ENCODE peak calls at places on chromosomes 11 and 22, in four cellular contexts. T, H, J and D are unnamed samples.

GRCh38 chr22:29782061-29782845 is 15.1 kb downstream of the UQCR10 start:
- DNase-seq in T (no peak), H (no peak), J (no peak), D (no peak)

GRCh38 chr11:66310324-66310723 is 6.5 kb downstream of the CD248 start:
- DNase-seq in T (no peak), H (no peak), J (no peak), D (no peak)

GRCh38 chr11:10693509-10694071 is at the start of gene IRAG1:
- DNase-seq in T (no peak), H (no peak), J (no peak), D (peak; percentile 85)

GRCh38 chr11:23573430-23573829 is 713.2 kb upstream of the CCDC179 start:
- DNase-seq in T (no peak), H (no peak), J (no peak), D (no peak)

GRCh38 chr22:43038325-43038724 is 23.4 kb upstream of the PACSIN2 start:
- DNase-seq in T (no peak), H (no peak), J (no peak), D (no peak)

GRCh38 chr22:44304354-44304753 is 8.4 kb downstream of the SHISAL1 start:
- DNase-seq in T (no peak), H (no peak), J (no peak), D (no peak)

GRCh38 chr11:116148645-116149044 is 624.1 kb downstream of the BUD13 start:
- DNase-seq in T (no peak), H (no peak), J (no peak), D (no peak)

GRCh38 chr11:113947989-113948388 is 26.9 kb upstream of the HTR3A start:
- DNase-seq in T (no peak), H (no peak), J (no peak), D (no peak)

GRCh38 chr11:62464655-62465054 is 45.8 kb downstream of the SCGB1A1 start:
- DNase-seq in T (no peak), H (no peak), J (no peak), D (no peak)

GRCh38 chr11:64842366-64842759 is 2.1 kb downstream of the CDC42BPG start:
- DNase-seq in T (no peak), H (no peak), J (no peak), D (no peak)

GRCh38 chr11:117219995-117220394 is 11.9 kb downstream of the PCSK7 start:
- DNase-seq in T (no peak), H (no peak), J (no peak), D (no peak)

GRCh38 chr11:113782134-113782533 is 2.5 kb downstream of the CLDN25 start:
- DNase-seq in T (no peak), H (no peak), J (no peak), D (no peak)

GRCh38 chr11:57566564-57567209 is 785 bp downstream of the UBE2L6 start:
- DNase-seq in T (peak; percentile 6), H (no peak), J (no peak), D (no peak)

GRCh38 chr11:7467652-7468051 is 17.7 kb upstream of the OLFML1 start:
- DNase-seq in T (no peak), H (no peak), J (no peak), D (no peak)

GRCh38 chr22:27988704-27989103 is 69.6 kb upstream of the PITPNB start:
- DNase-seq in T (no peak), H (no peak), J (no peak), D (no peak)

GRCh38 chr11:108616549-108616948 is 23.0 kb upstream of the EXPH5 start:
- DNase-seq in T (peak; percentile 65), H (no peak), J (no peak), D (no peak)

GRCh38 chr11:111707691-111708067 is 58.5 kb downstream of the PPP2R1B start:
- DNase-seq in T (no peak), H (no peak), J (no peak), D (no peak)

GRCh38 chr11:13831707-13832106 is 130.8 kb upstream of the SPON1 start:
- DNase-seq in T (no peak), H (no peak), J (no peak), D (no peak)

GRCh38 chr22:45548991-45549736 is 46.5 kb downstream of the FBLN1 start:
- DNase-seq in T (no peak), H (no peak), J (no peak), D (no peak)

GRCh38 chr11:67267188-67268035 is 1.1 kb downstream of the GRK2 start:
- DNase-seq in T (no peak), H (no peak), J (no peak), D (peak; percentile 16)

GRCh38 chr22:38843716-38844660 is at the start of gene NPTXR:
- DNase-seq in T (peak; percentile 16), H (peak; percentile 54), J (peak; percentile 40), D (peak; percentile 73)

GRCh38 chr11:127651175-127651887 is 650.8 kb upstream of the KIRREL3 start:
- DNase-seq in T (peak; percentile 76), H (no peak), J (no peak), D (no peak)

GRCh38 chr11:41848349-41848748 is 388.9 kb upstream of the LRRC4C start:
- DNase-seq in T (no peak), H (no peak), J (no peak), D (no peak)

GRCh38 chr11:44877908-44878459 is 72.7 kb downstream of the TP53I11 start:
- DNase-seq in T (peak; percentile 39), H (no peak), J (no peak), D (peak; percentile 78)

GRCh38 chr11:70900540-70900939 is 351.8 kb downstream of the SHANK2 start:
- DNase-seq in T (no peak), H (no peak), J (no peak), D (no peak)
- TF ChIP-seq CTCF in T (no peak), H (no peak), J (no peak), D (no peak)

GRCh38 chr11:69442012-69442806 is 39.3 kb upstream of the LINC01488 start:
- DNase-seq in T (no peak), H (no peak), J (no peak), D (no peak)
- TF ChIP-seq CTCF in T (no peak), H (no peak), J (no peak), D (no peak)

GRCh38 chr11:253160-253885 is 16.5 kb downstream of the PSMD13 start:
- DNase-seq in T (no peak), H (no peak), J (no peak), D (no peak)

GRCh38 chr11:250740-251299 is 14.0 kb downstream of the PSMD13 start:
- DNase-seq in T (peak; percentile 61), H (peak; percentile 57), J (peak; percentile 43), D (peak; percentile 88)

GRCh38 chr11:250274-250673 is 13.5 kb downstream of the PSMD13 start:
- DNase-seq in T (no peak), H (no peak), J (no peak), D (no peak)

GRCh38 chr11:252666-253065 is 15.9 kb downstream of the PSMD13 start:
- DNase-seq in T (no peak), H (no peak), J (no peak), D (no peak)

DNA sequence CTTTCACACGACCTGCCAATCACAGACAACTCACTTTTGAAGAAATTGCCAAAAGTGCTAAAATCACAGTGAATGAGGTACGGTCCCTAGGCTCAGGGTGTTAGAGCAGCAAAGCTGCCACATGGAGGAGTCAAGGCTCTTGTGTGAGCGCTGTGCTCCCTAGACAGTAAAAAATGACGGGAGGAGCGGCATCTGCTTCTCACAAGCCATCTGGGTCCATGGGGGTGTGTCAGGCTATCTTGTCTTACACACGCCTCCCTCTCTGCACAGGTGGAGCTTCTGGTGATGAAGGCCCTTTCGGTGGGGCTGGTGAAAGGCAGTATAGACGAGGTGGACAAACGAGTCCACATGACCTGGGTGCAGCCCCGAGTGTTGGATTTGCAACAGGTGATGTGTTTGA is 14.8 kb downstream of the PSMD13 start:
- DNase-seq in T (no peak), H (no peak), J (no peak), D (peak; percentile 71)
- TF ChIP-seq CTCF in T (no peak), H (no peak), J (no peak), D (no peak)

GRCh38 chr11:123474994-123475393 is 44.9 kb downstream of the GRAMD1B start:
- DNase-seq in T (peak; percentile 61), H (no peak), J (no peak), D (no peak)

GRCh38 chr11:123477205-123477907 is 47.3 kb downstream of the GRAMD1B start:
- DNase-seq in T (no peak), H (no peak), J (no peak), D (no peak)

GRCh38 chr11:123478352-123478986 is 48.4 kb downstream of the GRAMD1B start:
- DNase-seq in T (peak; percentile 76), H (peak; percentile 38), J (no peak), D (peak; percentile 61)

GRCh38 chr11:123473941-123474668 is 44.0 kb downstream of the GRAMD1B start:
- DNase-seq in T (peak; percentile 91), H (no peak), J (no peak), D (no peak)

GRCh38 chr11:123475478-123475877 is 45.4 kb downstream of the GRAMD1B start:
- DNase-seq in T (peak; percentile 50), H (peak; percentile 10), J (no peak), D (no peak)
- TF ChIP-seq CTCF in T (peak; percentile 39), H (peak; percentile 49), J (peak; percentile 55), D (peak; percentile 23)